ENCODE peak calls at places on chromosomes 6 and 20, in ten cellular contexts. U is cardiac muscle cell; Q is heart right ventricle; L is adrenal gland; V is CD8-positive, alpha-beta T cell; A is AG10803; K is body of pancreas; W is fibroblast of the aortic adventitia; M is Panc1; I is right lobe of liver. S is an unnamed sample.

GRCh38 chr6:43699564-43700186 is 12.1 kb upstream of the MRPS18A start:
- DNase-seq in I (peak), V (no peak), K (no peak), W (peak), M (no peak), Q (no peak), A (no peak), U (no peak), L (no peak), S (peak)

GRCh38 chr6:124958759-124959354 is 3.4 kb upstream of the RNF217 start:
- DNase-seq in A (peak), W (no peak), Q (no peak), L (no peak), M (no peak), U (no peak), I (no peak), V (no peak), K (no peak), S (peak)

GRCh38 chr6:26743157-26743821 is 83.7 kb upstream of the ZNF322 start:
- DNase-seq in K (no peak), U (peak), M (peak), A (peak), Q (no peak), V (no peak), L (no peak), I (peak), W (peak), S (peak)

GRCh38 chr6:56009620-56010019 is 134.2 kb upstream of the BMP5 start:
- DNase-seq in Q (no peak), I (no peak), A (peak), M (no peak), K (no peak), W (no peak), U (no peak), L (no peak), V (no peak), S (peak)

GRCh38 chr6:14661188-14661587 is 543.6 kb downstream of the CD83 start:
- DNase-seq in K (no peak), M (no peak), V (peak), W (peak), L (no peak), A (no peak), Q (no peak), I (no peak), U (no peak), S (no peak)

GRCh38 chr6:148367418-148368024 is 24.9 kb downstream of the SASH1 start:
- DNase-seq in Q (peak), M (no peak), W (peak), U (no peak), A (peak), V (no peak), L (peak), K (peak), I (peak), S (peak)

GRCh38 chr20:46741924-46742692 is 32.7 kb downstream of the SLC2A10 start:
- DNase-seq in M (no peak), A (no peak), V (no peak), Q (no peak), L (no peak), K (no peak), W (no peak), U (no peak), I (no peak), S (no peak)

GRCh38 chr6:104682722-104683643 is 176.7 kb downstream of the HACE1 start:
- DNase-seq in A (peak), K (peak), M (no peak), I (peak), U (peak), Q (peak), W (peak), V (peak), L (peak), S (peak)

GRCh38 chr6:130981409-130981808 is 81.6 kb downstream of the EPB41L2 start:
- DNase-seq in U (no peak), I (no peak), K (no peak), M (no peak), V (no peak), W (peak), A (peak), Q (no peak), L (no peak), S (peak)

GRCh38 chr6:128350416-128351254 is 169.8 kb downstream of the PTPRK start:
- DNase-seq in W (peak), K (no peak), L (no peak), M (no peak), Q (no peak), U (no peak), I (no peak), V (no peak), A (peak), S (peak)

GRCh38 chr6:31187780-31188194 is 17.3 kb upstream of the POU5F1 start:
- DNase-seq in W (no peak), Q (no peak), K (peak), M (no peak), U (no peak), L (no peak), A (no peak), V (no peak), I (no peak), S (no peak)

GRCh38 chr20:63968928-63969760 is 586 bp downstream of the ZNF512B start:
- DNase-seq in V (no peak), U (peak), I (peak), Q (peak), W (no peak), K (no peak), L (peak), M (no peak), A (no peak), S (no peak)

GRCh38 chr20:63132715-63133471 is 83.0 kb downstream of the YTHDF1 start:
- DNase-seq in V (no peak), A (no peak), I (peak), Q (peak), K (peak), L (no peak), W (no peak), U (no peak), M (no peak), S (no peak)

GRCh38 chr6:157266274-157267101 is 56.8 kb downstream of the TMEM242 start:
- DNase-seq in L (no peak), V (no peak), K (peak), M (no peak), A (no peak), U (no peak), I (no peak), W (no peak), Q (no peak), S (no peak)

GRCh38 chr6:96742702-96743101 is 94.6 kb downstream of the GPR63 start:
- DNase-seq in V (no peak), Q (no peak), U (no peak), L (no peak), I (no peak), M (no peak), A (no peak), K (no peak), W (no peak), S (no peak)

GRCh38 chr20:34512955-34513419 is 3.2 kb upstream of the DYNLRB1 start:
- DNase-seq in U (no peak), L (no peak), A (no peak), K (no peak), W (no peak), I (no peak), Q (no peak), V (no peak), M (no peak), S (no peak)

GRCh38 chr20:14444106-14444505 is 106.7 kb upstream of the FLRT3 start:
- DNase-seq in M (no peak), I (no peak), K (no peak), V (no peak), L (no peak), A (no peak), W (peak), U (no peak), Q (no peak), S (peak)

GRCh38 chr20:62804632-62805364 is at the start of gene OGFR:
- DNase-seq in U (peak), L (peak), I (peak), V (peak), Q (peak), K (peak), W (peak), M (no peak), A (peak), S (no peak)

GRCh38 chr6:62775427-62776022 is 435.7 kb upstream of the FKBP1C start:
- DNase-seq in M (peak), W (no peak), L (no peak), K (no peak), I (no peak), A (no peak), V (no peak), U (peak), Q (no peak), S (peak)

GRCh38 chr6:127690092-127690491 is 113.1 kb downstream of the C6orf58 start:
- DNase-seq in I (no peak), K (no peak), Q (no peak), A (peak), V (no peak), L (no peak), U (peak), M (no peak), W (peak), S (peak)

GRCh38 chr6:112501705-112502104 is 154.6 kb downstream of the RFPL4B start:
- DNase-seq in K (peak), L (no peak), I (no peak), Q (peak), W (no peak), A (no peak), V (no peak), M (no peak), U (no peak), S (peak)

GRCh38 chr20:49851234-49851755 is 38.7 kb downstream of the SLC9A8 start:
- DNase-seq in I (no peak), K (no peak), V (no peak), Q (no peak), L (no peak), W (no peak), M (no peak), A (no peak), U (peak), S (no peak)
- TF ChIP-seq CTCF in I (no peak), K (no peak), V (no peak), Q (no peak), L (no peak), W (no peak), M (no peak), A (no peak), U (no peak), S (no peak)

DNA sequence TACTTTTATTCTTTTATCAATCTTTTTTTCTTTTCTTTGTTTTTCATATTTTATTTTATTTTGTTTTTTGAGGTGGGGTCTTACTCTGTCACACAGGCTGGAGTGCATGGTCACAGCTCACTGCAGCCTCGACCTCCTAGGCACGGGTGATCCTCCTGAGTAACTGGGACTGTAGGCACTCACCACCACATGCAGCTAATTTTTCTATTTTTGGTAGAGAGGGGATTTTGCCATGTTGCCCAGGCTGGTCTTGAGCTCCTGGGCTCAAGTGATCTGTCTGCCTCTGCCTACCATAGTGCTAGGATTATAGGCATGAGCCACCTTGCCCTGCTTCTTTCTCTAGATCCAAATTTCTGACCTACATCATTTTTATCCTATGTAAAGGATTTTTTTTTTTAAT is 153.2 kb downstream of the CDKAL1 start:
- DNase-seq in L (no peak), I (no peak), A (no peak), W (no peak), M (no peak), V (no peak), K (no peak), U (no peak), Q (no peak), S (no peak)
- H3K4me3 ChIP-seq in L (no peak), I (no peak), A (no peak), W (no peak), M (no peak), V (no peak), K (no peak), U (no peak), Q (no peak), S (no peak)

DNA sequence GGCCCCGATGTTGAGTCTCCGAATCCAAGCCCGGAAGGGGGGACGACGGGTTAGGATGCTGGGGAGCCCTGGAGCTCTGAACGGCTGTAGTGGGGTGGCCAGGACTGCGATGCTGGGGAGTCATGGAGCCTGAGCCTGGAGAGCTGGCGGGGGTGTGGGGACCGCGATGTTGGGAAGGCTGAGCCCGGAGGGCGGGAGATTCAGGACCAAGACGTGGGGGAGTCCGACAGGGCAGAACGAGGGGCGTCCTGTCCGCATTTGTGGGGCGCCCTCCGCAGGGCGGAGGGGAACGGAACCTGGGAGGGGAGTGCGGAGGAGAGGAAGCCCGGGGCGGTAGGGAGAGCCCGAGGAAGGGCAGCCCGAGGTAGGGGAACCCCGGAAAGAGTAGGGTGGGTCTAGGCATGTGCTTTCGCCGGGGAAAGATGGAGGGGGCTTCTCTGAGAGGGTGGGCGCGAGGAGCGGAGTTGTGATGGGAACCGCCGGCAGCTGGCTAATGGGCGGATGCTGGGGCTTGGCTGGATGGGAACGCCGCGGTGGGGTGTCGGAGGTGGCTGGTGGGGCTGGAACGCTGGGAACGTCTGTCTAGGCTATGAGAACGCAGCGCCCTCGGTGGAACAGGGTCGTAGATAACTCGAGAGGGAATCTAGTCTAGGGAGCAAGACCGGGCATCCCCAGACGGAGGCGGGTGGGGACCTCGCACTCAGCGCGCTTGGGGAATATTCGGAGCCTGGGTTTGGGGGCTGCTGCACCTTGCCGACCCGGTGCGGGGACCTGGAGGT is 681 bp downstream of the PAQR8 start:
- DNase-seq in V (peak), M (no peak), L (peak), W (no peak), I (peak), Q (peak), U (peak), A (no peak), K (peak), S (peak)
- TF ChIP-seq CTCF in V (no peak), M (peak), L (no peak), W (peak), I (no peak), Q (no peak), U (no peak), A (no peak), K (no peak), S (no peak)

GRCh38 chr6:77876300-77876699 is 223.5 kb downstream of the MEI4 start:
- DNase-seq in L (no peak), W (no peak), A (no peak), V (no peak), U (no peak), M (no peak), K (no peak), Q (no peak), I (no peak), S (peak)
- H3K4me3 ChIP-seq in L (no peak), W (no peak), A (no peak), V (no peak), U (no peak), M (no peak), K (no peak), Q (no peak), I (no peak), S (no peak)

GRCh38 chr6:166485651-166486535 is 100.6 kb downstream of the RAMACL start:
- DNase-seq in Q (no peak), L (no peak), V (no peak), W (no peak), I (peak), K (no peak), M (no peak), U (no peak), A (no peak), S (no peak)
- TF ChIP-seq CTCF in Q (no peak), L (no peak), V (no peak), W (no peak), I (no peak), K (no peak), M (no peak), U (no peak), A (no peak), S (no peak)

S was measured in fibroblast of mammary gland.